ENCODE peak calls at places on chromosomes 3 and 15, in ten cellular contexts. One of them, this sample, is unnamed.
A peak's percentile ranks its signal among the peaks of the same experiment; 100 is the strongest.

GRCh38 chr3:196620228-196620627 is 19.3 kb upstream of the NRROS start:
- DNase-seq in effector memory CD4-positive, alpha-beta T cell: no peak
- DNase-seq in keratinocyte: no peak
- DNase-seq in Panc1: no peak
- DNase-seq in aorta: peak; percentile 68
- DNase-seq in naive thymus-derived CD4-positive, alpha-beta T cell: no peak
- DNase-seq in neuronal stem cell: peak; percentile 29
- DNase-seq in cardiac muscle cell: no peak
- DNase-seq in iPS DF 6.9: no peak
- DNase-seq in lower lobe of right lung: peak; percentile 70
- DNase-seq in this sample: no peak

GRCh38 chr3:129684270-129684669 is 77.8 kb upstream of the PLXND1 start:
- DNase-seq in effector memory CD4-positive, alpha-beta T cell: no peak
- DNase-seq in keratinocyte: no peak
- DNase-seq in Panc1: no peak
- DNase-seq in aorta: no peak
- DNase-seq in naive thymus-derived CD4-positive, alpha-beta T cell: no peak
- DNase-seq in neuronal stem cell: no peak
- DNase-seq in cardiac muscle cell: no peak
- DNase-seq in iPS DF 6.9: no peak
- DNase-seq in lower lobe of right lung: no peak
- DNase-seq in this sample: no peak

GRCh38 chr3:115825046-115825445 is 201.7 kb downstream of the GAP43 start:
- DNase-seq in effector memory CD4-positive, alpha-beta T cell: no peak
- DNase-seq in keratinocyte: no peak
- DNase-seq in Panc1: no peak
- DNase-seq in aorta: no peak
- DNase-seq in naive thymus-derived CD4-positive, alpha-beta T cell: no peak
- DNase-seq in neuronal stem cell: no peak
- DNase-seq in cardiac muscle cell: peak; percentile 81
- DNase-seq in iPS DF 6.9: no peak
- DNase-seq in lower lobe of right lung: no peak
- DNase-seq in this sample: peak; percentile 37

GRCh38 chr3:196639517-196640500 is at the start of gene NRROS:
- DNase-seq in effector memory CD4-positive, alpha-beta T cell: peak; percentile 27
- DNase-seq in keratinocyte: no peak
- DNase-seq in Panc1: no peak
- DNase-seq in aorta: peak; percentile 83
- DNase-seq in naive thymus-derived CD4-positive, alpha-beta T cell: peak; percentile 47
- DNase-seq in neuronal stem cell: peak; percentile 30
- DNase-seq in cardiac muscle cell: peak; percentile 68
- DNase-seq in iPS DF 6.9: no peak
- DNase-seq in lower lobe of right lung: peak; percentile 86
- DNase-seq in this sample: peak; percentile 16

GRCh38 chr3:195802261-195802701 is 9.4 kb downstream of the MUC4 start:
- DNase-seq in effector memory CD4-positive, alpha-beta T cell: no peak
- DNase-seq in keratinocyte: no peak
- DNase-seq in Panc1: no peak
- DNase-seq in aorta: peak; percentile 38
- DNase-seq in naive thymus-derived CD4-positive, alpha-beta T cell: peak; percentile 28
- DNase-seq in neuronal stem cell: no peak
- DNase-seq in cardiac muscle cell: no peak
- DNase-seq in iPS DF 6.9: no peak
- DNase-seq in lower lobe of right lung: no peak
- DNase-seq in this sample: no peak

GRCh38 chr3:189981668-189982067 is 139.0 kb downstream of the P3H2 start:
- DNase-seq in effector memory CD4-positive, alpha-beta T cell: no peak
- DNase-seq in keratinocyte: no peak
- DNase-seq in Panc1: no peak
- DNase-seq in aorta: no peak
- DNase-seq in naive thymus-derived CD4-positive, alpha-beta T cell: no peak
- DNase-seq in neuronal stem cell: no peak
- DNase-seq in cardiac muscle cell: peak; percentile 92
- DNase-seq in iPS DF 6.9: no peak
- DNase-seq in lower lobe of right lung: no peak
- DNase-seq in this sample: peak; percentile 65

GRCh38 chr3:53804697-53805462 is 41.3 kb downstream of the CHDH start:
- DNase-seq in effector memory CD4-positive, alpha-beta T cell: no peak
- DNase-seq in keratinocyte: no peak
- DNase-seq in Panc1: peak; percentile 13
- DNase-seq in aorta: no peak
- DNase-seq in naive thymus-derived CD4-positive, alpha-beta T cell: no peak
- DNase-seq in neuronal stem cell: no peak
- DNase-seq in cardiac muscle cell: peak; percentile 61
- DNase-seq in iPS DF 6.9: no peak
- DNase-seq in lower lobe of right lung: no peak
- DNase-seq in this sample: peak; percentile 72

GRCh38 chr15:32105258-32106248 is 75.2 kb downstream of the CHRNA7 start:
- DNase-seq in effector memory CD4-positive, alpha-beta T cell: no peak
- DNase-seq in keratinocyte: no peak
- DNase-seq in Panc1: no peak
- DNase-seq in aorta: no peak
- DNase-seq in naive thymus-derived CD4-positive, alpha-beta T cell: no peak
- DNase-seq in neuronal stem cell: no peak
- DNase-seq in cardiac muscle cell: no peak
- DNase-seq in iPS DF 6.9: no peak
- DNase-seq in lower lobe of right lung: no peak
- DNase-seq in this sample: no peak

GRCh38 chr3:112806903-112807302 is 39.8 kb downstream of the CD200R1L start:
- DNase-seq in effector memory CD4-positive, alpha-beta T cell: no peak
- DNase-seq in keratinocyte: no peak
- DNase-seq in Panc1: no peak
- DNase-seq in aorta: no peak
- DNase-seq in naive thymus-derived CD4-positive, alpha-beta T cell: no peak
- DNase-seq in neuronal stem cell: no peak
- DNase-seq in cardiac muscle cell: no peak
- DNase-seq in iPS DF 6.9: no peak
- DNase-seq in lower lobe of right lung: no peak
- DNase-seq in this sample: no peak

GRCh38 chr15:69783211-69783610 is 314.5 kb downstream of the TLE3 start:
- DNase-seq in effector memory CD4-positive, alpha-beta T cell: no peak
- DNase-seq in keratinocyte: no peak
- DNase-seq in Panc1: no peak
- DNase-seq in aorta: no peak
- DNase-seq in naive thymus-derived CD4-positive, alpha-beta T cell: no peak
- DNase-seq in neuronal stem cell: no peak
- DNase-seq in cardiac muscle cell: no peak
- DNase-seq in iPS DF 6.9: no peak
- DNase-seq in lower lobe of right lung: no peak
- DNase-seq in this sample: no peak

GRCh38 chr3:48564022-48564421 is 441 bp upstream of the UCN2 start:
- DNase-seq in effector memory CD4-positive, alpha-beta T cell: peak; percentile 25
- DNase-seq in keratinocyte: no peak
- DNase-seq in Panc1: no peak
- DNase-seq in aorta: peak; percentile 85
- DNase-seq in naive thymus-derived CD4-positive, alpha-beta T cell: no peak
- DNase-seq in neuronal stem cell: no peak
- DNase-seq in cardiac muscle cell: peak; percentile 72
- DNase-seq in iPS DF 6.9: no peak
- DNase-seq in lower lobe of right lung: peak; percentile 84
- DNase-seq in this sample: peak; percentile 74

GRCh38 chr3:161072076-161072697 is 33.0 kb downstream of the B3GALNT1 start:
- DNase-seq in effector memory CD4-positive, alpha-beta T cell: no peak
- DNase-seq in keratinocyte: no peak
- DNase-seq in Panc1: no peak
- DNase-seq in aorta: no peak
- DNase-seq in naive thymus-derived CD4-positive, alpha-beta T cell: no peak
- DNase-seq in neuronal stem cell: no peak
- DNase-seq in cardiac muscle cell: no peak
- DNase-seq in iPS DF 6.9: no peak
- DNase-seq in lower lobe of right lung: no peak
- DNase-seq in this sample: no peak

GRCh38 chr15:28033443-28033842 is 65.7 kb downstream of the OCA2 start:
- DNase-seq in effector memory CD4-positive, alpha-beta T cell: no peak
- DNase-seq in keratinocyte: no peak
- DNase-seq in Panc1: no peak
- DNase-seq in aorta: no peak
- DNase-seq in naive thymus-derived CD4-positive, alpha-beta T cell: no peak
- DNase-seq in neuronal stem cell: no peak
- DNase-seq in cardiac muscle cell: no peak
- DNase-seq in iPS DF 6.9: no peak
- DNase-seq in lower lobe of right lung: no peak
- DNase-seq in this sample: no peak

GRCh38 chr3:42703695-42704025 is 1.1 kb upstream of the HHATL start:
- DNase-seq in effector memory CD4-positive, alpha-beta T cell: no peak
- DNase-seq in keratinocyte: no peak
- DNase-seq in Panc1: no peak
- DNase-seq in aorta: no peak
- DNase-seq in naive thymus-derived CD4-positive, alpha-beta T cell: no peak
- DNase-seq in neuronal stem cell: no peak
- DNase-seq in cardiac muscle cell: no peak
- DNase-seq in iPS DF 6.9: no peak
- DNase-seq in lower lobe of right lung: no peak
- DNase-seq in this sample: no peak

GRCh38 chr3:102238362-102238761 is 196.5 kb upstream of the ZPLD1 start:
- DNase-seq in effector memory CD4-positive, alpha-beta T cell: no peak
- DNase-seq in keratinocyte: peak; percentile 11
- DNase-seq in Panc1: peak; percentile 89
- DNase-seq in aorta: no peak
- DNase-seq in naive thymus-derived CD4-positive, alpha-beta T cell: no peak
- DNase-seq in neuronal stem cell: no peak
- DNase-seq in cardiac muscle cell: no peak
- DNase-seq in iPS DF 6.9: peak; percentile 43
- DNase-seq in lower lobe of right lung: no peak
- DNase-seq in this sample: peak; percentile 88

GRCh38 chr3:47731066-47731465 is 50.6 kb downstream of the SMARCC1 start:
- DNase-seq in effector memory CD4-positive, alpha-beta T cell: no peak
- DNase-seq in keratinocyte: no peak
- DNase-seq in Panc1: no peak
- DNase-seq in aorta: no peak
- DNase-seq in naive thymus-derived CD4-positive, alpha-beta T cell: no peak
- DNase-seq in neuronal stem cell: no peak
- DNase-seq in cardiac muscle cell: no peak
- DNase-seq in iPS DF 6.9: no peak
- DNase-seq in lower lobe of right lung: no peak
- DNase-seq in this sample: no peak

GRCh38 chr3:174156200-174156599 is 702.9 kb upstream of the NAALADL2 start:
- DNase-seq in effector memory CD4-positive, alpha-beta T cell: no peak
- DNase-seq in keratinocyte: no peak
- DNase-seq in Panc1: no peak
- DNase-seq in aorta: no peak
- DNase-seq in naive thymus-derived CD4-positive, alpha-beta T cell: no peak
- DNase-seq in neuronal stem cell: no peak
- DNase-seq in cardiac muscle cell: peak; percentile 5
- DNase-seq in iPS DF 6.9: no peak
- DNase-seq in lower lobe of right lung: no peak
- DNase-seq in this sample: no peak

GRCh38 chr15:52076889-52077781 is 35.4 kb downstream of the BCL2L10 start:
- DNase-seq in effector memory CD4-positive, alpha-beta T cell: no peak
- DNase-seq in keratinocyte: peak; percentile 98
- DNase-seq in Panc1: peak; percentile 80
- DNase-seq in aorta: no peak
- DNase-seq in naive thymus-derived CD4-positive, alpha-beta T cell: no peak
- DNase-seq in neuronal stem cell: no peak
- DNase-seq in cardiac muscle cell: peak; percentile 50
- DNase-seq in iPS DF 6.9: no peak
- DNase-seq in lower lobe of right lung: no peak
- DNase-seq in this sample: peak; percentile 99

GRCh38 chr3:46372492-46373359 is 2.0 kb downstream of the CCR5 start:
- DNase-seq in effector memory CD4-positive, alpha-beta T cell: no peak
- DNase-seq in keratinocyte: no peak
- DNase-seq in Panc1: no peak
- DNase-seq in aorta: no peak
- DNase-seq in naive thymus-derived CD4-positive, alpha-beta T cell: peak; percentile 22
- DNase-seq in neuronal stem cell: no peak
- DNase-seq in cardiac muscle cell: peak; percentile 51
- DNase-seq in iPS DF 6.9: no peak
- DNase-seq in lower lobe of right lung: no peak
- DNase-seq in this sample: peak; percentile 42

GRCh38 chr3:120496278-120496975 is 45.6 kb upstream of the FSTL1 start:
- DNase-seq in effector memory CD4-positive, alpha-beta T cell: no peak
- DNase-seq in keratinocyte: peak; percentile 50
- DNase-seq in Panc1: no peak
- DNase-seq in aorta: no peak
- DNase-seq in naive thymus-derived CD4-positive, alpha-beta T cell: no peak
- DNase-seq in neuronal stem cell: no peak
- DNase-seq in cardiac muscle cell: peak; percentile 59
- DNase-seq in iPS DF 6.9: no peak
- DNase-seq in lower lobe of right lung: no peak
- DNase-seq in this sample: peak; percentile 82

GRCh38 chr3:193884011-193884410 is 251.9 kb upstream of the HES1 start:
- DNase-seq in effector memory CD4-positive, alpha-beta T cell: no peak
- DNase-seq in keratinocyte: no peak
- DNase-seq in Panc1: no peak
- DNase-seq in aorta: no peak
- DNase-seq in naive thymus-derived CD4-positive, alpha-beta T cell: no peak
- DNase-seq in neuronal stem cell: no peak
- DNase-seq in cardiac muscle cell: no peak
- DNase-seq in iPS DF 6.9: no peak
- DNase-seq in lower lobe of right lung: no peak
- DNase-seq in this sample: no peak
- H3K4me1 ChIP-seq in effector memory CD4-positive, alpha-beta T cell: no peaks in the 10 kb centered on the region
- H3K4me1 ChIP-seq in keratinocyte: peaks cover 14% of the 10 kb centered on the region
- H3K4me1 ChIP-seq in Panc1: no peaks in the 10 kb centered on the region
- H3K4me1 ChIP-seq in aorta: no peaks in the 10 kb centered on the region
- H3K4me1 ChIP-seq in naive thymus-derived CD4-positive, alpha-beta T cell: no peaks in the 10 kb centered on the region
- H3K4me1 ChIP-seq in neuronal stem cell: peaks cover 11% of the 10 kb centered on the region
- H3K4me1 ChIP-seq in cardiac muscle cell: no peaks in the 10 kb centered on the region
- H3K4me1 ChIP-seq in iPS DF 6.9: peaks cover 1% of the 10 kb centered on the region
- H3K4me1 ChIP-seq in lower lobe of right lung: no peaks in the 10 kb centered on the region
- H3K4me1 ChIP-seq in this sample: peaks cover 21% of the 10 kb centered on the region

GRCh38 chr3:134308350-134308891 is 57.8 kb upstream of the RYK start:
- DNase-seq in effector memory CD4-positive, alpha-beta T cell: peak; percentile 43
- DNase-seq in keratinocyte: no peak
- DNase-seq in Panc1: peak; percentile 84
- DNase-seq in aorta: peak; percentile 87
- DNase-seq in naive thymus-derived CD4-positive, alpha-beta T cell: peak; percentile 67
- DNase-seq in neuronal stem cell: peak; percentile 89
- DNase-seq in cardiac muscle cell: peak; percentile 89
- DNase-seq in iPS DF 6.9: peak; percentile 82
- DNase-seq in lower lobe of right lung: peak; percentile 83
- DNase-seq in this sample: peak; percentile 67
- H3K9me3 ChIP-seq in effector memory CD4-positive, alpha-beta T cell: no peaks in the 10 kb centered on the region
- H3K9me3 ChIP-seq in keratinocyte: no peaks in the 10 kb centered on the region
- H3K9me3 ChIP-seq in Panc1: no peaks in the 10 kb centered on the region
- H3K9me3 ChIP-seq in aorta: no peaks in the 10 kb centered on the region
- H3K9me3 ChIP-seq in naive thymus-derived CD4-positive, alpha-beta T cell: no peaks in the 10 kb centered on the region
- H3K9me3 ChIP-seq in neuronal stem cell: no peaks in the 10 kb centered on the region
- H3K9me3 ChIP-seq in cardiac muscle cell: no peaks in the 10 kb centered on the region
- H3K9me3 ChIP-seq in iPS DF 6.9: no peaks in the 10 kb centered on the region
- H3K9me3 ChIP-seq in lower lobe of right lung: no peaks in the 10 kb centered on the region
- H3K9me3 ChIP-seq in this sample: no peaks in the 10 kb centered on the region

GRCh38 chr15:29812384-29812694 is 9.9 kb downstream of the TJP1 start:
- DNase-seq in effector memory CD4-positive, alpha-beta T cell: no peak
- DNase-seq in keratinocyte: peak; percentile 58
- DNase-seq in Panc1: no peak
- DNase-seq in aorta: no peak
- DNase-seq in naive thymus-derived CD4-positive, alpha-beta T cell: no peak
- DNase-seq in neuronal stem cell: no peak
- DNase-seq in cardiac muscle cell: peak; percentile 61
- DNase-seq in iPS DF 6.9: no peak
- DNase-seq in lower lobe of right lung: no peak
- DNase-seq in this sample: peak; percentile 83
- H3K4me1 ChIP-seq in effector memory CD4-positive, alpha-beta T cell: no peaks in the 10 kb centered on the region
- H3K4me1 ChIP-seq in keratinocyte: peaks cover 35% of the 10 kb centered on the region
- H3K4me1 ChIP-seq in Panc1: peaks cover 40% of the 10 kb centered on the region
- H3K4me1 ChIP-seq in aorta: peaks cover 7% of the 10 kb centered on the region
- H3K4me1 ChIP-seq in naive thymus-derived CD4-positive, alpha-beta T cell: no peaks in the 10 kb centered on the region
- H3K4me1 ChIP-seq in neuronal stem cell: peaks cover 6% of the 10 kb centered on the region
- H3K4me1 ChIP-seq in cardiac muscle cell: peaks cover 21% of the 10 kb centered on the region
- H3K4me1 ChIP-seq in iPS DF 6.9: no peaks in the 10 kb centered on the region
- H3K4me1 ChIP-seq in lower lobe of right lung: peaks cover 77% of the 10 kb centered on the region
- H3K4me1 ChIP-seq in this sample: peaks cover 34% of the 10 kb centered on the region

GRCh38 chr3:44729384-44729910 is at the start of gene ZNF501:
- DNase-seq in effector memory CD4-positive, alpha-beta T cell: peak; percentile 69
- DNase-seq in keratinocyte: peak; percentile 40
- DNase-seq in Panc1: no peak
- DNase-seq in aorta: peak; percentile 96
- DNase-seq in naive thymus-derived CD4-positive, alpha-beta T cell: peak; percentile 83
- DNase-seq in neuronal stem cell: peak; percentile 72
- DNase-seq in cardiac muscle cell: peak; percentile 97
- DNase-seq in iPS DF 6.9: peak; percentile 93
- DNase-seq in lower lobe of right lung: peak; percentile 97
- DNase-seq in this sample: peak; percentile 88
- H3K9me3 ChIP-seq in effector memory CD4-positive, alpha-beta T cell: peaks cover 27% of the 10 kb centered on the region
- H3K9me3 ChIP-seq in keratinocyte: peaks cover 21% of the 10 kb centered on the region
- H3K9me3 ChIP-seq in Panc1: peaks cover 28% of the 10 kb centered on the region
- H3K9me3 ChIP-seq in aorta: peaks cover 12% of the 10 kb centered on the region
- H3K9me3 ChIP-seq in naive thymus-derived CD4-positive, alpha-beta T cell: peaks cover 56% of the 10 kb centered on the region
- H3K9me3 ChIP-seq in neuronal stem cell: peaks cover 22% of the 10 kb centered on the region
- H3K9me3 ChIP-seq in cardiac muscle cell: no peaks in the 10 kb centered on the region
- H3K9me3 ChIP-seq in iPS DF 6.9: peaks cover 5% of the 10 kb centered on the region
- H3K9me3 ChIP-seq in lower lobe of right lung: peaks cover 76% of the 10 kb centered on the region
- H3K9me3 ChIP-seq in this sample: peaks cover 65% of the 10 kb centered on the region

This sample was measured in mammary epithelial cell.